ENCODE peak calls at places on chromosomes 12 and 14, in seven cellular contexts. V is islet precursor cell; M is HT1080; Z is mucosa of gallbladder; S is memory B cell; F is adipocyte; J is stimulated activated CD8-positive, alpha-beta memory T cell treated with anti-CD3 and anti-CD28 coated beads, Interleukin-7, amount 100 ng/mL, for 48 hours. P is an unnamed sample.

GRCh38 chr12:7555752-7556151 is 52.2 kb upstream of the CD163 start:
- DNase-seq in V (no peak), M (peak; percentile 83), Z (no peak), S (no peak), F (peak; percentile 84), J (no peak), P (peak; percentile 86)

GRCh38 chr12:116609715-116610114 is 50.5 kb downstream of the MAP1LC3B2 start:
- DNase-seq in V (peak; percentile 78), M (no peak), Z (no peak), S (peak; percentile 10), F (peak; percentile 13), J (no peak), P (peak; percentile 24)

GRCh38 chr12:108603743-108604142 is 5.9 kb upstream of the TMEM119 start:
- DNase-seq in V (no peak), M (no peak), Z (no peak), S (no peak), F (no peak), J (no peak), P (no peak)

GRCh38 chr14:103101964-103102688 is 7.6 kb downstream of the EXOC3L4 start:
- DNase-seq in V (no peak), M (no peak), Z (no peak), S (no peak), F (no peak), J (no peak), P (no peak)

GRCh38 chr12:65681226-65681625 is 143.1 kb upstream of the HMGA2 start:
- DNase-seq in V (no peak), M (no peak), Z (no peak), S (no peak), F (no peak), J (no peak), P (no peak)

GRCh38 chr12:67671892-67672291 is 23.3 kb downstream of the DYRK2 start:
- DNase-seq in V (no peak), M (no peak), Z (no peak), S (no peak), F (no peak), J (no peak), P (no peak)

GRCh38 chr14:81345781-81346180 is 54.3 kb downstream of the STON2 start:
- DNase-seq in V (no peak), M (no peak), Z (no peak), S (no peak), F (no peak), J (no peak), P (no peak)

GRCh38 chr12:41981013-41981412 is 163.7 kb downstream of the GXYLT1 start:
- DNase-seq in V (no peak), M (no peak), Z (no peak), S (no peak), F (no peak), J (no peak), P (no peak)

GRCh38 chr12:103571286-103571685 is 15.8 kb upstream of the STAB2 start:
- DNase-seq in V (peak; percentile 98), M (no peak), Z (peak; percentile 16), S (no peak), F (no peak), J (no peak), P (no peak)

GRCh38 chr14:65461730-65462129 is 49.2 kb downstream of the FUT8 start:
- DNase-seq in V (no peak), M (no peak), Z (no peak), S (peak; percentile 29), F (peak; percentile 23), J (no peak), P (no peak)

GRCh38 chr12:31952418-31952817 is 6.8 kb upstream of the RESF1 start:
- DNase-seq in V (no peak), M (no peak), Z (no peak), S (no peak), F (no peak), J (no peak), P (no peak)

P was measured in GM23248.